ENCODE peak calls at places on chromosomes 16 and 17, in seven cellular contexts. X, Y, A, U, D, K and S are unnamed samples.

GRCh38 chr16:88466949-88467348 is 13.9 kb downstream of the ZFPM1 start:
- DNase-seq in X (no peak), Y (no peak), A (no peak), U (no peak), D (no peak), K (no peak), S (no peak)

GRCh38 chr16:84496991-84497390 is 7.5 kb downstream of the MEAK7 start:
- DNase-seq in X (no peak), Y (no peak), A (no peak), U (no peak), D (no peak), K (no peak), S (no peak)

GRCh38 chr16:54806961-54807360 is 123.7 kb upstream of the IRX5 start:
- DNase-seq in X (no peak), Y (no peak), A (no peak), U (no peak), D (no peak), K (no peak), S (no peak)

GRCh38 chr17:72916991-72917390 is 175.5 kb downstream of the SLC39A11 start:
- DNase-seq in X (no peak), Y (no peak), A (no peak), U (peak; percentile 36), D (no peak), K (no peak), S (no peak)

GRCh38 chr17:74525781-74526288 is 5.4 kb downstream of the CD300LB start:
- DNase-seq in X (no peak), Y (no peak), A (no peak), U (no peak), D (no peak), K (no peak), S (no peak)

GRCh38 chr16:52298769-52299168 is 248.2 kb downstream of the TOX3 start:
- DNase-seq in X (no peak), Y (no peak), A (no peak), U (no peak), D (no peak), K (no peak), S (no peak)

GRCh38 chr17:79849953-79850352 is 10.7 kb upstream of the CBX4 start:
- DNase-seq in X (no peak), Y (no peak), A (no peak), U (no peak), D (no peak), K (no peak), S (no peak)

GRCh38 chr17:47615766-47616424 is 33.8 kb upstream of the KPNB1 start:
- DNase-seq in X (peak; percentile 80), Y (no peak), A (no peak), U (peak; percentile 71), D (no peak), K (no peak), S (peak; percentile 57)

GRCh38 chr16:48054881-48055601 is 100.8 kb downstream of the ABCC12 start:
- DNase-seq in X (peak; percentile 22), Y (peak; percentile 58), A (no peak), U (peak; percentile 84), D (peak; percentile 54), K (no peak), S (peak; percentile 8)

GRCh38 chr16:67395105-67395457 is 1.8 kb upstream of the TPPP3 start:
- DNase-seq in X (no peak), Y (no peak), A (no peak), U (no peak), D (no peak), K (no peak), S (no peak)

GRCh38 chr17:11404431-11404830 is 163.4 kb downstream of the SHISA6 start:
- DNase-seq in X (no peak), Y (no peak), A (no peak), U (no peak), D (peak; percentile 14), K (no peak), S (no peak)

GRCh38 chr16:3952342-3953131 is 72.0 kb upstream of the CREBBP start:
- DNase-seq in X (no peak), Y (peak; percentile 12), A (no peak), U (peak; percentile 9), D (no peak), K (no peak), S (no peak)

GRCh38 chr17:27320222-27320560 is 26.3 kb downstream of the WSB1 start:
- DNase-seq in X (no peak), Y (no peak), A (no peak), U (no peak), D (no peak), K (no peak), S (no peak)

GRCh38 chr17:7850970-7851437 is 3.9 kb upstream of the TMEM88 start:
- DNase-seq in X (no peak), Y (no peak), A (no peak), U (no peak), D (peak; percentile 46), K (peak; percentile 13), S (no peak)

GRCh38 chr16:75272097-75272548 is 20.7 kb upstream of the BCAR1 start:
- DNase-seq in X (no peak), Y (no peak), A (no peak), U (peak; percentile 46), D (no peak), K (no peak), S (no peak)

GRCh38 chr17:68704897-68705296 is 103.7 kb upstream of the FAM20A start:
- DNase-seq in X (no peak), Y (peak; percentile 19), A (no peak), U (peak; percentile 66), D (no peak), K (no peak), S (no peak)

GRCh38 chr17:62727916-62728672 is 80.0 kb downstream of the MARCHF10 start:
- DNase-seq in X (no peak), Y (no peak), A (no peak), U (no peak), D (no peak), K (no peak), S (no peak)

GRCh38 chr16:4494746-4495490 is 18.7 kb downstream of the HMOX2 start:
- DNase-seq in X (no peak), Y (no peak), A (no peak), U (peak; percentile 80), D (no peak), K (no peak), S (no peak)

GRCh38 chr17:6843241-6843890 is 11.8 kb upstream of the TEKT1 start:
- DNase-seq in X (peak; percentile 53), Y (no peak), A (no peak), U (peak; percentile 74), D (no peak), K (no peak), S (peak; percentile 44)

GRCh38 chr16:17222756-17223411 is 247.9 kb downstream of the XYLT1 start:
- DNase-seq in X (no peak), Y (peak; percentile 18), A (peak; percentile 24), U (no peak), D (peak; percentile 40), K (no peak), S (no peak)

GRCh38 chr17:8835631-8836364 is 31.7 kb downstream of the PIK3R6 start:
- DNase-seq in X (no peak), Y (no peak), A (no peak), U (no peak), D (no peak), K (no peak), S (no peak)

GRCh38 chr17:12078791-12079190 is 58.1 kb downstream of the MAP2K4 start:
- DNase-seq in X (no peak), Y (no peak), A (no peak), U (peak; percentile 87), D (no peak), K (no peak), S (no peak)

GRCh38 chr17:64406321-64407200 is 15.9 kb upstream of the PECAM1 start:
- DNase-seq in X (peak; percentile 22), Y (no peak), A (no peak), U (peak; percentile 28), D (no peak), K (no peak), S (no peak)

GRCh38 chr16:68993885-68994284 is 111.6 kb upstream of the HAS3 start:
- DNase-seq in X (peak; percentile 77), Y (no peak), A (no peak), U (peak; percentile 89), D (no peak), K (no peak), S (peak; percentile 70)

GRCh38 chr17:78774956-78775571 is 7.0 kb downstream of the CYTH1 start:
- DNase-seq in X (no peak), Y (no peak), A (no peak), U (no peak), D (no peak), K (peak; percentile 52), S (peak; percentile 37)

GRCh38 chr16:85715169-85716015 is 26.6 kb upstream of the GINS2 start:
- DNase-seq in X (no peak), Y (no peak), A (no peak), U (peak; percentile 41), D (no peak), K (no peak), S (no peak)

GRCh38 chr17:48871551-48872351 is 20.8 kb upstream of the ATP5MC1 start:
- DNase-seq in X (peak; percentile 82), Y (no peak), A (no peak), U (peak; percentile 39), D (peak; percentile 77), K (no peak), S (peak; percentile 92)

GRCh38 chr17:57868007-57868774 is 18.3 kb upstream of the MRPS23 start:
- DNase-seq in X (peak; percentile 88), Y (peak; percentile 37), A (no peak), U (peak; percentile 73), D (peak; percentile 89), K (no peak), S (peak; percentile 55)

GRCh38 chr16:19443659-19444058 is 26.0 kb downstream of the TMC5 start:
- DNase-seq in X (no peak), Y (no peak), A (no peak), U (no peak), D (no peak), K (no peak), S (no peak)

GRCh38 chr17:32518856-32519768 is 32.3 kb downstream of the CDK5R1 start:
- DNase-seq in X (peak; percentile 63), Y (peak; percentile 16), A (no peak), U (peak; percentile 16), D (peak; percentile 35), K (peak; percentile 35), S (peak; percentile 52)

GRCh38 chr17:16929281-16929680 is 42.6 kb downstream of the TNFRSF13B start:
- DNase-seq in X (no peak), Y (no peak), A (no peak), U (no peak), D (no peak), K (no peak), S (no peak)